ENCODE peak calls at places on chromosomes 5 and 9, in four cellular contexts. M is GM23248, Y is PC-3, C is SK-N-SH. E is an unnamed sample. For H3K9me3, the result is how much of the 10 kb centered on the place peaks cover.

GRCh38 chr5:155953335-155953734 is 373.6 kb upstream of the SGCD start:
- DNase-seq in M (peak), Y (no peak), C (no peak), E (no peak)

GRCh38 chr5:8750100-8750499 is 795.8 kb downstream of the SEMA5A start:
- DNase-seq in M (no peak), Y (no peak), C (no peak), E (peak)

GRCh38 chr5:19270153-19270552 is 717.8 kb downstream of the CDH18 start:
- DNase-seq in M (no peak), Y (no peak), C (no peak), E (no peak)

GRCh38 chr5:35436441-35437057 is 181.1 kb upstream of the SPEF2 start:
- DNase-seq in M (peak), Y (peak), C (peak), E (peak)

GRCh38 chr9:110714314-110714713 is 45.7 kb downstream of the MUSK start:
- DNase-seq in M (no peak), Y (peak), C (no peak), E (peak)

GRCh38 chr9:83680233-83680632 is 27.5 kb downstream of the UBQLN1 start:
- DNase-seq in M (no peak), Y (no peak), C (no peak), E (no peak)

GRCh38 chr5:14505310-14506140 is 76.1 kb upstream of the OTULINL start:
- DNase-seq in M (no peak), Y (no peak), C (peak), E (no peak)

GRCh38 chr9:97293207-97293721 is 14.2 kb upstream of the CCDC180 start:
- DNase-seq in M (peak), Y (peak), C (no peak), E (peak)

GRCh38 chr9:13269589-13270452 is 9.7 kb downstream of the MPDZ start:
- DNase-seq in M (no peak), Y (no peak), C (no peak), E (no peak)

GRCh38 chr9:38689678-38690077 is 30.3 kb downstream of the FAM240B start:
- DNase-seq in M (no peak), Y (no peak), C (peak), E (peak)

GRCh38 chr9:114275246-114275994 is 47.5 kb upstream of the ORM1 start:
- DNase-seq in M (peak), Y (peak), C (no peak), E (no peak)

GRCh38 chr5:88686743-88687142 is 196.2 kb downstream of the MEF2C start:
- DNase-seq in M (no peak), Y (no peak), C (no peak), E (no peak)

GRCh38 chr9:11312976-11313375 is 700.2 kb upstream of the PTPRD start:
- DNase-seq in M (no peak), Y (no peak), C (no peak), E (peak)

GRCh38 chr5:98785244-98785643 is 11.8 kb downstream of the RGMB start:
- DNase-seq in M (no peak), Y (no peak), C (no peak), E (no peak)

GRCh38 chr9:33297455-33297854 is 7.1 kb downstream of the NFX1 start:
- DNase-seq in M (no peak), Y (no peak), C (no peak), E (no peak)

GRCh38 chr9:86175223-86175622 is 75.9 kb upstream of the GOLM1 start:
- DNase-seq in M (no peak), Y (no peak), C (no peak), E (no peak)

GRCh38 chr9:93089481-93089991 is 6.5 kb upstream of the CARD19 start:
- DNase-seq in M (no peak), Y (no peak), C (peak), E (no peak)

GRCh38 chr5:72541501-72542235 is 34.5 kb upstream of the ZNF366 start:
- DNase-seq in M (no peak), Y (no peak), C (peak), E (no peak)

GRCh38 chr5:72523960-72524582 is 16.9 kb upstream of the ZNF366 start:
- DNase-seq in M (peak), Y (peak), C (no peak), E (peak)

GRCh38 chr5:162638849-162639248 is 571.3 kb downstream of the GABRG2 start:
- DNase-seq in M (no peak), Y (no peak), C (no peak), E (no peak)

GRCh38 chr5:154476343-154477213 is 1.4 kb downstream of the HAND1 start:
- DNase-seq in M (no peak), Y (no peak), C (no peak), E (no peak)

GRCh38 chr9:86703346-86703745 is 244.0 kb downstream of the GAS1 start:
- DNase-seq in M (no peak), Y (no peak), C (no peak), E (peak)

GRCh38 chr5:139438707-139439012 is 665 bp downstream of the DNAJC18 start:
- DNase-seq in M (no peak), Y (no peak), C (no peak), E (no peak)

GRCh38 chr5:110219769-110220168 is 506.7 kb downstream of the TMEM232 start:
- DNase-seq in M (no peak), Y (no peak), C (no peak), E (no peak)
- H3K9me3 ChIP-seq in M (under half), Y (under half), C (under half), E (under half)

GRCh38 chr9:73149371-73150067 is 2.1 kb upstream of the ANXA1 start:
- DNase-seq in M (peak), Y (peak), C (no peak), E (peak)

GRCh38 chr9:73151653-73152382 is at the start of gene ANXA1:
- DNase-seq in M (peak), Y (peak), C (no peak), E (peak)

GRCh38 chr9:73152445-73152844 is 780 bp downstream of the ANXA1 start:
- DNase-seq in M (peak), Y (peak), C (no peak), E (peak)

GRCh38 chr9:73146113-73146815 is 5.4 kb upstream of the ANXA1 start:
- DNase-seq in M (no peak), Y (no peak), C (no peak), E (no peak)

GRCh38 chr9:73148447-73148937 is 3.2 kb upstream of the ANXA1 start:
- DNase-seq in M (peak), Y (peak), C (no peak), E (peak)
- H3K9ac ChIP-seq in M (peak), Y (no peak), C (peak), E (no peak)

DNA sequence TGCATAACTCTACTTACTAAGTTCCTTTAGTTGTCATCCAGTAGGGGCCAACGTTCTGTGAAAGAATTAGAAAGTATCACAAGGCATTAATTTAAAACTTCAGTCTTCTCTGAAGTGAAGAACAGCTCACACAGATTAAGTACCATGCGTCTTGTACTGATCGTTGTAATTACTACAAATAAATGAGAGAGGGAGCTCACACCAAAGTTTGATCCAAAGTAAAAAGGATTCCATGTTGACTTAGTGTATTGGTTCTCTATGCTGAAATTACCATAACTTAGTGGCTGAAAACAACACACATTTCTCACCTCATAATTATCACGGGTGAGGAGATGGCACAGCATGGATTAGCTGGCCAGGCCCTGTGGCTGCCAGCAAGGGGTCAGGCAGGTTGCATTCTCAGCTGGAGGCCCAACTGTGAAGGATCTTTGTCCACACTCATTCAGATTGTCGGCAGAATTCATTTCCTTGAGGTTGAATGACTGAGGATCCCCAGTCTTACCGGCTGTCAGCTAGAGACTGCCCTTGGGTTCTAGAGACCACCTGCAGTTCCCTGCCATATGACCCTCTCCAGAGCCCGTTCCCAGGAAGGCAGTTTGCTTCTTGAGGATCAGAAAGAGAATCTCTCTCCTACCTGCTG is 169.1 kb downstream of the YTHDC2 start:
- DNase-seq in M (peak), Y (peak), C (no peak), E (peak)
- H2AFZ ChIP-seq in M (no peak), Y (no peak), C (no peak), E (no peak)

GRCh38 chr5:149079883-149080282 is 17.0 kb upstream of the SH3TC2 start:
- DNase-seq in M (no peak), Y (peak), C (no peak), E (no peak)
- H3K9me3 ChIP-seq in M (under half), Y (under half), C (under half), E (under half)

GRCh38 chr5:143957455-143957854 is 145.5 kb downstream of the HMHB1 start:
- DNase-seq in M (no peak), Y (no peak), C (peak), E (no peak)
- H3K9ac ChIP-seq in M (no peak), Y (no peak), C (no peak), E (no peak)

DNA sequence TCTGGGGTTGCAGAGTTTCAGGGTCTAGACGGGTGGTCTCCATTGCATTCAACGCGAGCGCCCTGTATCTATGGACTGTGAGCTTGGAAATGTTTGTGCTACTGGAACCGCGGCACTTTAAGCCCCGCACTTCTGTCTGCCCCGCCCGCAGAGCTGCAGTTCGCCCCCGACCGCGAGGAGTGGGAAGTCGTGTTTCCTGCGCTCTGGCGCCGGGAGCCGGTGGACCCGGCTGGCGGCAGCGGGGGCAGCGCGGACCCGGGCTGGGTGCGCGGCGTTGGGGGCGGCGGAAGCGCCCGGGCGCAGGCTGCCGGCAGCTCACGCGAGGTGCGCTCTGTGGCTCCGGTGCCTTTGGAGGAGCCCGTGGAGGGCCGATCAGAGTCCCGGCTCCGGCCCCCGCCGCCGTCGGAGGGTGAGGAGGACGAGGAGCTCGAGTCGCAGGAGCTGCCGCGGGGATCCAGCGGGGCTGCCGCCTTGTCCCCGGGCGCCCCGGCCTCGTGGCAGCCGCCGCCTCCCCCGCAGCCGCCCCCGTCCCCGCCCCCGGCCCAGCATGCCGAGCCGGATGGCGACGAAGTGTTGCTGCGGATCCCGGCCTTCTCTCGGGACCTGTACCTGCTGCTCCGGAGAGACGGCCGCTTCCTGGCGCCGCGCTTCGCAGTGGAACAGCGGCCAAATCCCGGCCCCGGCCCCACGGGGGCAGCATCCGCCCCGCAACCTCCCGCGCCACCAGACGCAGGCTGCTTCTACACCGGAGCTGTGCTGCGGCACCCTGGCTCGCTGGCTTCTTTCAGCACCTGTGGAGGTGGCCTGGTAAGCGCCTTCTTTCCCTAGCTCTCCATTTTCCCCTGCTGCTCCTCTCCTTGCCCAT is 1.1 kb downstream of the ADAMTS19 start:
- DNase-seq in M (peak), Y (peak), C (peak), E (peak)
- H2AFZ ChIP-seq in M (peak), Y (no peak), C (no peak), E (peak)

E was measured in fibroblast of lung.